ENCODE peak calls at places on chromosome 14, in eight cellular contexts. O is A549, P is stomach, J is IMR-90, F is thyroid gland, T is HCT116, I is endothelial cell of umbilical vein, G is adrenal gland. Q is an unnamed sample.

GRCh38 chr14:95142208-95142607 is 15.1 kb downstream of the DICER1 start:
- DNase-seq in O (no peak), P (no peak), J (no peak), F (no peak), T (no peak), I (no peak), G (no peak), Q (no peak)

GRCh38 chr14:77032854-77033621 is 4.5 kb upstream of the IRF2BPL start:
- DNase-seq in O (peak), P (peak), J (peak), F (peak), T (no peak), I (peak), G (peak), Q (no peak)

GRCh38 chr14:83071888-83072501 is 1538.3 kb upstream of the SEL1L start:
- DNase-seq in O (no peak), P (no peak), J (peak), F (no peak), T (no peak), I (no peak), G (no peak), Q (no peak)

GRCh38 chr14:65594153-65594881 is 181.8 kb downstream of the FUT8 start:
- DNase-seq in O (peak), P (peak), J (no peak), F (no peak), T (no peak), I (no peak), G (no peak), Q (no peak)

GRCh38 chr14:76832503-76832988 is 6.3 kb downstream of the LRRC74A start:
- DNase-seq in O (no peak), P (no peak), J (no peak), F (no peak), T (no peak), I (no peak), G (no peak), Q (no peak)

GRCh38 chr14:49732896-49733295 is 35.1 kb upstream of the KLHDC2 start:
- DNase-seq in O (no peak), P (no peak), J (no peak), F (no peak), T (no peak), I (no peak), G (no peak), Q (no peak)

GRCh38 chr14:76880432-76880831 is 54.2 kb downstream of the LRRC74A start:
- DNase-seq in O (no peak), P (no peak), J (no peak), F (no peak), T (no peak), I (no peak), G (no peak), Q (no peak)

GRCh38 chr14:39203659-39204606 is 28.9 kb downstream of the PNN start:
- DNase-seq in O (no peak), P (peak), J (no peak), F (no peak), T (peak), I (no peak), G (no peak), Q (no peak)

GRCh38 chr14:93587330-93587729 is 156.6 kb downstream of the UNC79 start:
- DNase-seq in O (no peak), P (no peak), J (no peak), F (no peak), T (no peak), I (no peak), G (no peak), Q (no peak)

GRCh38 chr14:36056846-36057245 is 119.7 kb downstream of the PTCSC3 start:
- DNase-seq in O (no peak), P (no peak), J (no peak), F (peak), T (no peak), I (no peak), G (no peak), Q (no peak)

GRCh38 chr14:61540931-61541330 is 154.4 kb upstream of the HIF1A start:
- DNase-seq in O (no peak), P (no peak), J (no peak), F (no peak), T (no peak), I (no peak), G (no peak), Q (no peak)

GRCh38 chr14:90905531-90905930 is 89.3 kb upstream of the TTC7B start:
- DNase-seq in O (no peak), P (no peak), J (no peak), F (no peak), T (no peak), I (no peak), G (no peak), Q (no peak)

GRCh38 chr14:74083784-74084276 is 423 bp downstream of the ALDH6A1 start:
- DNase-seq in O (no peak), P (no peak), J (no peak), F (no peak), T (no peak), I (no peak), G (no peak), Q (no peak)

GRCh38 chr14:55454264-55455151 is 14.1 kb upstream of the TBPL2 start:
- DNase-seq in O (no peak), P (peak), J (peak), F (peak), T (peak), I (peak), G (peak), Q (no peak)

GRCh38 chr14:72488551-72488950 is 405.4 kb downstream of the DPF3 start:
- DNase-seq in O (no peak), P (no peak), J (no peak), F (no peak), T (no peak), I (no peak), G (no peak), Q (no peak)

GRCh38 chr14:82482345-82482744 is 948.7 kb upstream of the SEL1L start:
- DNase-seq in O (no peak), P (no peak), J (no peak), F (no peak), T (no peak), I (no peak), G (no peak), Q (no peak)

GRCh38 chr14:49641697-49642129 is 6.7 kb upstream of the DNAAF2 start:
- DNase-seq in O (no peak), P (peak), J (peak), F (peak), T (no peak), I (no peak), G (no peak), Q (no peak)

GRCh38 chr14:81314443-81315175 is 85.5 kb downstream of the STON2 start:
- DNase-seq in O (no peak), P (no peak), J (no peak), F (no peak), T (no peak), I (no peak), G (no peak), Q (no peak)

GRCh38 chr14:61520546-61520945 is 174.8 kb upstream of the HIF1A start:
- DNase-seq in O (no peak), P (no peak), J (no peak), F (no peak), T (no peak), I (no peak), G (no peak), Q (no peak)

DNA sequence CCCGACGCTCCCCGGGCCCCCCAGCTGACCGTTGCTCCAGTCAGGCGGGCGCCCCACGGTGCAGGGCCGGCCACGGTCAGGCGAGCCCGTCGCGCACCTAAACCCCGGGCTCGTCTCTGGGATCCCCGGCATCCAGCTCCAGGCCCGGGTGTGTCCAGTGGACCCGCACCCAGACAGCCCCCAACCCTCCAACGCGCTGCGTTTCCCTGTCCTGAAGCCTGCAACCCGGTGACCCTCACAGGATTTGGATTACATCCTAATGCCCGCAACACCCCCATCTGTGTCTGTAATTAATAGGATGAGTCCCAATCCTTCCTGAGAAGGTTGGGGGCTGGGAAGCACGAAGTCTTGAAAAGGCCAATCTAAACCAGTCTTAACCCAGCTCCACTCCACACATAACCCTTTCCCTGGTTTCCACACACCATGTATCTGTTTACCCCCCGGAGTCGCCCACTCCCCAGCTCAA is 10.4 kb downstream of the CPNE6 start:
- DNase-seq in O (no peak), P (no peak), J (no peak), F (peak), T (no peak), I (no peak), G (no peak), Q (no peak)
- TF ChIP-seq POLR2A in O (no peak), P (no peak), J (no peak), F (no peak), T (peak), I (no peak), G (no peak), Q (no peak)

GRCh38 chr14:69848156-69848555 is 31.1 kb upstream of the SMOC1 start:
- DNase-seq in O (no peak), P (no peak), J (no peak), F (no peak), T (no peak), I (no peak), G (no peak), Q (no peak)

GRCh38 chr14:69845050-69845581 is 34.1 kb upstream of the SMOC1 start:
- DNase-seq in O (no peak), P (no peak), J (no peak), F (no peak), T (no peak), I (no peak), G (no peak), Q (no peak)

GRCh38 chr14:69842671-69843407 is 36.4 kb upstream of the SMOC1 start:
- DNase-seq in O (no peak), P (no peak), J (no peak), F (no peak), T (no peak), I (no peak), G (no peak), Q (no peak)

GRCh38 chr14:69844171-69844570 is 35.0 kb upstream of the SMOC1 start:
- DNase-seq in O (no peak), P (no peak), J (no peak), F (no peak), T (no peak), I (no peak), G (no peak), Q (no peak)

DNA sequence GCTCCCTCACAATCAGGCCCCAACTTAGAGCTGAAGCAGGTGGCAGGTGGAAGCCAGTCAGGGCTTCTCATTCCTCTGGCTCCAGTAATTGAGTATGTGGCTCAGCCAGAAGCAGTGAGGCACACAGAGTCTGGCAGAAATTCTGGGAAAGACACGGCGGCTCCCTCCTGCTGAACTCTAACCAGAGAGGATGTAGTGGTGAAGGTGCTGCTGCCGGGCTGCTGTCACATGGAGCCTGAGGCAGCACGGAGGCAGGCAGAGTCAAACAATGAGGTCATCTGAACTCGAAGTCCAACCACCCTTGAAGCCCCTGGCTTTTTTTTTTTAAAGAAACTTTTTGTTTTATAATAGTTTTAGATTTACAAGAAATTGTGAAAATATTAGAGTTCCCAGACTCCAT is 33.4 kb upstream of the SMOC1 start:
- DNase-seq in O (no peak), P (no peak), J (peak), F (no peak), T (no peak), I (no peak), G (no peak), Q (no peak)
- TF ChIP-seq POLR2A in O (no peak), P (no peak), J (no peak), F (no peak), T (no peak), I (no peak), G (no peak), Q (no peak)

DNA sequence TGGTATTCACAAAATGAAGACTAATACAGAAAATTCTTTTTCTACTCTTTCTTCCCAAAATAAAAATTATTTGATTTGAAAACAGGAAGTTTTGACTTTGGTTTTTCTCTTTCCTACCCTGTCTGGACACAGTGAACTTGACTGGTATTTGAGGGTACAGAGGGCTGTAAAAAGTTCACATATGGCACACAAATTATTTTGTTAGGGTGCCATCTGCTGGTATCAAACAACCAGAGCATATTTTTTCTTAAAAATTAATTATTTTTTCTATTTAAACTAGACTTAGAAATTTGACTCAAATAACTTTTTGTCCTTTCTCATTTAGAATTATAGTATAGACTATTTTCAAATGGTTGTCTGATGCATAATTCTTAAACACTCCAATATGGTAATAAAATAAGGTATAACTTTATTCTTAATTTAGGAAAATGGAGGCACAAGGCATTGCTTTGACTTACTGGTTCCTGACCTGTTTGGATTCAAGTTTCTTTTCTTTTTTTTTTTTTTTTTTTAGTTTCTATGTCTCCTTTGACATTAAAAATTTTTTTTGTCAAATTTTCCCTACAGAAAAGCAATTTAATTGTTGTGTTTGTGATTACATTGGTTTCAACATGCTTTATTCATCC is 390.6 kb downstream of the PRKD1 start:
- DNase-seq in O (no peak), P (no peak), J (peak), F (no peak), T (no peak), I (peak), G (no peak), Q (no peak)
- TF ChIP-seq POLR2A in O (no peak), P (no peak), J (no peak), F (no peak), T (no peak), I (no peak), G (no peak), Q (no peak)

DNA sequence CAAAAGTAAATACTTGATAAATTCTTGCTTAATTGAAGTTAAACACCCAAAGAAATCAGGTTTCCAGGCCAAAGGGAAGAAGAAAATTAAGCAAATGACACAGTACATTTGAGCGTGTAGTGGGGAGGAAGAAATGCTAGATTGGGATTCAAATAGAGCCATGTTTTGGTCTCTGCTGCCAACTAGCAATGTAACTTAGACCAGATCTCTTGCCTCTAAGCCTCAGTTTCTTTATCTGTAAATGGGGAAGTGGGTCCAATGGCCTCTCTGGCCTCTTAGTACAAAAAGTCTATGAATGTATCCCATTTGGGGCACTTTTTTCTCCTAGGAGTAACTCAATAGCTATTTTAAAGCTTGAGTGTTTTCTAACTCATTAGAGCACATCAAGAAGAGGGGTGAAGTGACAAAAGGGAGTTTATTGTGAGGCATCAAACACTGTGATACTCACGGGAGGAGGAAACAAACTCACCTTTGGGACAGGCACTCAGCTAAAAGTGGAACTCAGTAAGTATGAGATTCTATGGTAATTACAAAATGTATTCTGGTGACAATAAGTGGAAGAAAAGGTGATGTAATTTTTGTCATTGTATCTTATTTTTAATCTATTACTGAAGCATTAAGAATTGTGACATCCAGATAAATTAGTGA is 55.8 kb downstream of the DAD1 start:
- DNase-seq in O (no peak), P (no peak), J (no peak), F (no peak), T (no peak), I (no peak), G (no peak), Q (no peak)
- TF ChIP-seq POLR2A in O (no peak), P (no peak), J (no peak), F (no peak), T (no peak), I (no peak), G (no peak), Q (no peak)

DNA sequence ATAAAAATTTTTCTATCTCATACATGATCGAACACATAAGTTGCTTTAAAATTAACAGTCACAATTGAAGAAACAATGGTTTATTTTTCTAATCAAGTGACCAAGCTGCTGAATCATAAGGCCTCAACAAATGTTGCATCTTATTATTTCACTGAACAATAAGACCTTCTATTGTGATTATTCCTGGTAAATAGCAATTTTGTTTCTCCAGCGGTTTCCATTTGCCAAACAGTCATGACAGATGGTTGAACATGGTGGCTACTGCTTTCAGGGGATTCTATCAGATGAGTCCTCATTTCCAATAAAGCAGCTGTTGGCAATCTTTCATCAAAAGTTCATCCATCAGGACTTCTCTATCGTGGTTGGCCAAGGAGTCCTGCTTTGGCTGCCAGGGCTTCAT is 13.0 kb downstream of the TOMM20L start:
- DNase-seq in O (no peak), P (no peak), J (no peak), F (no peak), T (no peak), I (no peak), G (no peak), Q (no peak)
- TF ChIP-seq POLR2A in O (no peak), P (no peak), J (no peak), F (no peak), T (no peak), I (no peak), G (no peak), Q (no peak)

DNA sequence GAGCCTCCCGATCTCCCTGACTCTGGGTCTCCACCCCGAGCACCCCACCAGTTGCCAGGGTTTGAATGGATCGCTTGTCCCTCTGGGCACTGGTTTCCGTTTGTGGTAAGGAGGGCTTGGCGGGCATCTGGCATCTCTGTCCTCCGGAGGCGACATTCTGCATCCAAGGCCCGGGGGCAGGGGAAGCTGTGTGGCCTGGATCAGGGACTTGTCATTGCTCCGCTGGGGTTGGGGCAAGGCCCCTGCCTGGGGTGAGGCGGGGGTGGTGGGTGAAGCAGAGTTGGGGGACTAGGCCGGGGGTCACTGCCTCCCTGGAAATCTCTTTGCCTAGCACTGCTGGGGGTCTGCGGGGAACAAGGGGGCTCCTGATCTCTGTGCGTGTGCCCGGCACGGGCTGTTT is 30.2 kb downstream of the KIF26A start:
- DNase-seq in O (no peak), P (no peak), J (no peak), F (no peak), T (no peak), I (no peak), G (no peak), Q (no peak)
- TF ChIP-seq POLR2A in O (no peak), P (no peak), J (no peak), F (no peak), T (no peak), I (no peak), G (no peak), Q (no peak)

GRCh38 chr14:57408634-57409033 is 18.2 kb downstream of the NAA30 start:
- DNase-seq in O (no peak), P (no peak), J (no peak), F (no peak), T (no peak), I (no peak), G (no peak), Q (no peak)
- TF ChIP-seq POLR2A in O (no peak), P (no peak), J (no peak), F (no peak), T (no peak), I (no peak), G (no peak), Q (no peak)

GRCh38 chr14:101964297-101965144 is at the start of gene DYNC1H1:
- DNase-seq in O (peak), P (peak), J (peak), F (peak), T (peak), I (peak), G (peak), Q (peak)

GRCh38 chr14:101965796-101966718 is 1.7 kb downstream of the DYNC1H1 start:
- DNase-seq in O (no peak), P (no peak), J (no peak), F (no peak), T (no peak), I (peak), G (no peak), Q (no peak)

GRCh38 chr14:101963611-101964296 is 619 bp upstream of the DYNC1H1 start:
- DNase-seq in O (no peak), P (no peak), J (no peak), F (no peak), T (no peak), I (no peak), G (no peak), Q (no peak)

GRCh38 chr14:101966742-101967141 is 2.4 kb downstream of the DYNC1H1 start:
- DNase-seq in O (no peak), P (no peak), J (no peak), F (no peak), T (no peak), I (no peak), G (no peak), Q (no peak)

GRCh38 chr14:101965145-101965531 is 765 bp downstream of the DYNC1H1 start:
- DNase-seq in O (no peak), P (peak), J (peak), F (peak), T (peak), I (peak), G (peak), Q (peak)
- TF ChIP-seq POLR2A in O (no peak), P (no peak), J (no peak), F (no peak), T (no peak), I (no peak), G (no peak), Q (peak)